ENCODE peak calls at places on chromosomes 7 and 10, in seven cellular contexts. R is NCI-H1105, W is posterior cingulate gyrus, V is T-cell, S is left cardiac atrium, I is adrenal gland, C is LoVo. Y is an unnamed sample.

GRCh38 chr7:101546308-101546936 is 82.7 kb downstream of the MYL10 start:
- DNase-seq in R (no peak), W (peak; percentile 50), V (no peak), S (no peak), I (no peak), C (no peak), Y (peak; percentile 19)

GRCh38 chr10:45444976-45445898 is 71.2 kb downstream of the ALOX5 start:
- DNase-seq in R (no peak), W (peak; percentile 76), V (no peak), S (no peak), I (peak; percentile 52), C (no peak), Y (peak; percentile 69)

GRCh38 chr10:43100366-43100765 is 23.5 kb downstream of the RET start:
- DNase-seq in R (no peak), W (no peak), V (no peak), S (no peak), I (no peak), C (no peak), Y (peak; percentile 29)

GRCh38 chr10:18179901-18180300 is 39.7 kb downstream of the CACNB2 start:
- DNase-seq in R (no peak), W (no peak), V (no peak), S (no peak), I (peak; percentile 73), C (no peak), Y (no peak)

GRCh38 chr10:71217266-71218045 is 5.1 kb downstream of the UNC5B start:
- DNase-seq in R (peak; percentile 30), W (peak; percentile 89), V (no peak), S (no peak), I (peak; percentile 56), C (peak; percentile 54), Y (peak; percentile 79)

GRCh38 chr7:76037310-76037709 is 10.5 kb downstream of the STYXL1 start:
- DNase-seq in R (no peak), W (peak; percentile 48), V (no peak), S (peak; percentile 34), I (peak; percentile 71), C (no peak), Y (no peak)

GRCh38 chr10:121553861-121554264 is 44.4 kb downstream of the FGFR2 start:
- DNase-seq in R (no peak), W (no peak), V (no peak), S (no peak), I (peak; percentile 38), C (peak; percentile 68), Y (no peak)

GRCh38 chr7:73519867-73520672 is 2.0 kb downstream of the BAZ1B start:
- DNase-seq in R (no peak), W (no peak), V (peak; percentile 29), S (no peak), I (no peak), C (no peak), Y (no peak)

GRCh38 chr7:131546583-131547111 is 9.8 kb downstream of the PODXL start:
- DNase-seq in R (no peak), W (no peak), V (peak; percentile 27), S (no peak), I (no peak), C (peak; percentile 38), Y (no peak)

GRCh38 chr7:96303686-96304443 is 18.0 kb downstream of the SLC25A13 start:
- DNase-seq in R (peak; percentile 19), W (no peak), V (no peak), S (no peak), I (no peak), C (peak; percentile 48), Y (no peak)

GRCh38 chr7:80153446-80153845 is 18.8 kb downstream of the GNAI1 start:
- DNase-seq in R (no peak), W (no peak), V (no peak), S (no peak), I (no peak), C (peak; percentile 14), Y (no peak)

GRCh38 chr10:47354900-47355299 is 6.7 kb downstream of the RBP3 start:
- DNase-seq in R (no peak), W (no peak), V (no peak), S (no peak), I (no peak), C (no peak), Y (no peak)

GRCh38 chr10:102796407-102797176 is 40.6 kb downstream of the CYP17A1 start:
- DNase-seq in R (no peak), W (peak; percentile 89), V (peak; percentile 23), S (peak; percentile 94), I (peak; percentile 96), C (no peak), Y (peak; percentile 94)

GRCh38 chr10:30467939-30468338 is 34.0 kb downstream of the MAP3K8 start:
- DNase-seq in R (no peak), W (no peak), V (no peak), S (no peak), I (no peak), C (no peak), Y (no peak)

GRCh38 chr7:97842772-97843345 is 29.3 kb downstream of the ASNS start:
- DNase-seq in R (no peak), W (no peak), V (no peak), S (no peak), I (no peak), C (no peak), Y (no peak)

GRCh38 chr10:132347211-132347930 is 15.4 kb downstream of the LRRC27 start:
- DNase-seq in R (no peak), W (peak; percentile 40), V (no peak), S (no peak), I (no peak), C (no peak), Y (no peak)

GRCh38 chr10:31819393-31819820 is 109.2 kb downstream of the ARHGAP12 start:
- DNase-seq in R (no peak), W (no peak), V (no peak), S (peak; percentile 45), I (no peak), C (no peak), Y (peak; percentile 75)

GRCh38 chr7:128034830-128035229 is 3.6 kb upstream of the LRRC4 start:
- DNase-seq in R (no peak), W (no peak), V (no peak), S (no peak), I (no peak), C (no peak), Y (no peak)

GRCh38 chr10:6089334-6090219 is 743 bp downstream of the RBM17 start:
- DNase-seq in R (no peak), W (no peak), V (no peak), S (no peak), I (no peak), C (peak; percentile 4), Y (peak; percentile 32)

GRCh38 chr10:13672505-13672904 is 85.7 kb downstream of the PRPF18 start:
- DNase-seq in R (no peak), W (no peak), V (no peak), S (no peak), I (no peak), C (no peak), Y (no peak)

GRCh38 chr10:32256613-32257437 is 90.1 kb downstream of the EPC1 start:
- DNase-seq in R (no peak), W (peak; percentile 77), V (peak; percentile 55), S (peak; percentile 65), I (peak; percentile 86), C (peak; percentile 49), Y (peak; percentile 45)

GRCh38 chr7:36639826-36640225 is 84.5 kb downstream of the AOAH start:
- DNase-seq in R (no peak), W (no peak), V (peak; percentile 61), S (no peak), I (no peak), C (no peak), Y (no peak)

GRCh38 chr10:125209591-125210373 is 49.4 kb upstream of the CTBP2 start:
- DNase-seq in R (no peak), W (no peak), V (no peak), S (no peak), I (no peak), C (no peak), Y (peak; percentile 35)

GRCh38 chr7:32536585-32536984 is 41.3 kb downstream of the AVL9 start:
- DNase-seq in R (no peak), W (no peak), V (no peak), S (no peak), I (no peak), C (peak; percentile 65), Y (no peak)

GRCh38 chr7:110502893-110503465 is 587.9 kb upstream of the LRRN3 start:
- DNase-seq in R (no peak), W (no peak), V (no peak), S (no peak), I (no peak), C (no peak), Y (no peak)

GRCh38 chr7:158328376-158329013 is 259.1 kb downstream of the PTPRN2 start:
- DNase-seq in R (no peak), W (no peak), V (no peak), S (no peak), I (no peak), C (no peak), Y (no peak)

GRCh38 chr10:46264737-46265368 is 21.9 kb upstream of the ANTXRL start:
- DNase-seq in R (no peak), W (peak; percentile 33), V (no peak), S (no peak), I (no peak), C (no peak), Y (no peak)

GRCh38 chr7:27869060-27869459 is 129.1 kb downstream of the TAX1BP1 start:
- DNase-seq in R (no peak), W (no peak), V (no peak), S (no peak), I (no peak), C (no peak), Y (no peak)

GRCh38 chr10:53403688-53404087 is 631.1 kb upstream of the MBL2 start:
- DNase-seq in R (no peak), W (peak; percentile 85), V (no peak), S (peak; percentile 86), I (peak; percentile 77), C (no peak), Y (peak; percentile 79)

GRCh38 chr7:85290252-85290651 is 103.4 kb upstream of the SEMA3D start:
- DNase-seq in R (no peak), W (no peak), V (no peak), S (no peak), I (no peak), C (no peak), Y (no peak)

GRCh38 chr7:4103352-4104091 is 578.6 kb upstream of the FOXK1 start:
- DNase-seq in R (no peak), W (no peak), V (no peak), S (no peak), I (no peak), C (no peak), Y (no peak)

GRCh38 chr10:28951484-28951883 is 274.2 kb downstream of the BAMBI start:
- DNase-seq in R (no peak), W (no peak), V (no peak), S (no peak), I (no peak), C (no peak), Y (no peak)

GRCh38 chr7:157977717-157978470 is 609.7 kb downstream of the PTPRN2 start:
- DNase-seq in R (no peak), W (peak; percentile 47), V (no peak), S (no peak), I (no peak), C (no peak), Y (no peak)

Y was measured in right cardiac atrium.